ENCODE peak calls at places on chromosomes 11 and 22, in five cellular contexts. U, Q, Y, P and F are unnamed samples.

GRCh38 chr11:66985508-66986177 is 10.5 kb downstream of the C11orf86 start:
- DNase-seq in U (no peak), Q (no peak), Y (no peak), P (no peak), F (no peak)

GRCh38 chr11:124114942-124115781 is at the start of gene VWA5A:
- DNase-seq in U (peak), Q (peak), Y (peak), P (peak), F (peak)

GRCh38 chr11:33179431-33179830 is 18.2 kb upstream of the CSTF3 start:
- DNase-seq in U (no peak), Q (no peak), Y (peak), P (no peak), F (no peak)

GRCh38 chr11:69411257-69411924 is 70.1 kb upstream of the LINC01488 start:
- DNase-seq in U (peak), Q (no peak), Y (no peak), P (no peak), F (no peak)

GRCh38 chr11:104531075-104531474 is 367.1 kb upstream of the PDGFD start:
- DNase-seq in U (peak), Q (peak), Y (peak), P (peak), F (no peak)

GRCh38 chr11:64638829-64639228 is 47.8 kb downstream of the SLC22A12 start:
- DNase-seq in U (no peak), Q (no peak), Y (no peak), P (no peak), F (no peak)

GRCh38 chr22:48500481-48501230 is 1327.0 kb downstream of the BRD1 start:
- DNase-seq in U (no peak), Q (no peak), Y (no peak), P (no peak), F (no peak)

GRCh38 chr11:79940165-79940564 is 499.3 kb upstream of the TENM4 start:
- DNase-seq in U (peak), Q (peak), Y (no peak), P (no peak), F (peak)

GRCh38 chr11:93123351-93123898 is 74.4 kb downstream of the SLC36A4 start:
- DNase-seq in U (no peak), Q (no peak), Y (no peak), P (no peak), F (no peak)

GRCh38 chr22:25930710-25931353 is 188.8 kb downstream of the MYO18B start:
- DNase-seq in U (no peak), Q (no peak), Y (no peak), P (no peak), F (no peak)

GRCh38 chr11:111308140-111308539 is 9.8 kb downstream of the POU2AF3 start:
- DNase-seq in U (no peak), Q (peak), Y (no peak), P (no peak), F (no peak)

GRCh38 chr11:67316882-67317364 is 13.6 kb downstream of the SSH3 start:
- DNase-seq in U (peak), Q (peak), Y (no peak), P (no peak), F (no peak)